ENCODE peak calls at places on chromosomes 2 and 18, in four cellular contexts. N is activated CD8-positive, alpha-beta memory T cell treated with anti-CD3 and anti-CD28 coated beads, Interleukin-2, amount 50 U/mL, for 48 hours; J is fibroblast of gingiva; W is T-helper 9 cell. L is an unnamed sample.

GRCh38 chr18:61635901-61636528 is 256.8 kb downstream of the RNF152 start:
- DNase-seq in N (peak; percentile 56), J (peak; percentile 46), W (peak; percentile 9), L (no peak)

GRCh38 chr18:75048776-75049454 is 160.0 kb downstream of the PTGR3 start:
- DNase-seq in N (no peak), J (no peak), W (no peak), L (no peak)

GRCh38 chr2:47404356-47404755 is 1.4 kb downstream of the MSH2 start:
- DNase-seq in N (peak; percentile 38), J (no peak), W (no peak), L (no peak)

GRCh38 chr2:207635468-207636200 is 10.4 kb upstream of the METTL21A start:
- DNase-seq in N (no peak), J (no peak), W (no peak), L (no peak)

GRCh38 chr18:10270160-10270571 is 184.3 kb upstream of the APCDD1 start:
- DNase-seq in N (no peak), J (peak; percentile 45), W (no peak), L (no peak)

GRCh38 chr2:177212106-177212894 is at the start of gene HNRNPA3:
- DNase-seq in N (peak; percentile 100), J (peak; percentile 99), W (peak; percentile 100), L (peak; percentile 99)

GRCh38 chr2:106956879-106957278 is 70.9 kb upstream of the ST6GAL2 start:
- DNase-seq in N (no peak), J (peak; percentile 94), W (no peak), L (no peak)

GRCh38 chr2:48249093-48249492 is 280.9 kb upstream of the STON1 start:
- DNase-seq in N (no peak), J (peak; percentile 52), W (no peak), L (no peak)

GRCh38 chr18:5717241-5717640 is 173.4 kb upstream of the EPB41L3 start:
- DNase-seq in N (no peak), J (no peak), W (no peak), L (no peak)

GRCh38 chr2:174981336-174981735 is 23.8 kb downstream of the CHN1 start:
- DNase-seq in N (no peak), J (no peak), W (no peak), L (no peak)

GRCh38 chr2:98605076-98605475 is 3.2 kb downstream of the COA5 start:
- DNase-seq in N (no peak), J (no peak), W (no peak), L (no peak)